ENCODE peak calls at places on chromosomes 7 and 10, in eight cellular contexts. U is HCT116, G is uterus, B is choroid plexus epithelial cell, S is A549, A is epithelial cell of proximal tubule, Z is MM.1S, M is foreskin fibroblast. C is an unnamed sample.

GRCh38 chr7:5362466-5362865 is 61.2 kb downstream of the TNRC18 start:
- DNase-seq in U (no peak), G (no peak), B (no peak), S (no peak), A (no peak), Z (no peak), M (no peak), C (no peak)

GRCh38 chr10:92697663-92698511 is 8.1 kb downstream of the HHEX start:
- DNase-seq in U (no peak), G (no peak), B (no peak), S (peak), A (no peak), Z (no peak), M (no peak), C (no peak)

GRCh38 chr7:33849961-33850559 is 55.3 kb upstream of the BMPER start:
- DNase-seq in U (no peak), G (no peak), B (no peak), S (no peak), A (no peak), Z (no peak), M (no peak), C (peak)

GRCh38 chr10:43610636-43611035 is 4.4 kb downstream of the ZNF485 start:
- DNase-seq in U (no peak), G (no peak), B (peak), S (no peak), A (no peak), Z (no peak), M (peak), C (no peak)

GRCh38 chr7:42932861-42933591 is 850 bp downstream of the MRPL32 start:
- DNase-seq in U (no peak), G (no peak), B (peak), S (no peak), A (no peak), Z (peak), M (peak), C (peak)

GRCh38 chr7:4739528-4739992 is 35.9 kb upstream of the AP5Z1 start:
- DNase-seq in U (no peak), G (peak), B (peak), S (peak), A (no peak), Z (peak), M (no peak), C (peak)

GRCh38 chr7:1815051-1815481 is 145.0 kb downstream of the ELFN1 start:
- DNase-seq in U (no peak), G (no peak), B (no peak), S (no peak), A (no peak), Z (no peak), M (no peak), C (no peak)

GRCh38 chr7:135745702-135746312 is 2.8 kb downstream of the FAM180A start:
- DNase-seq in U (peak), G (peak), B (peak), S (peak), A (no peak), Z (no peak), M (peak), C (peak)

GRCh38 chr7:144830024-144830785 is 5.6 kb downstream of the TPK1 start:
- DNase-seq in U (no peak), G (no peak), B (no peak), S (no peak), A (no peak), Z (no peak), M (no peak), C (peak)

GRCh38 chr10:130511801-130512200 is 375.6 kb downstream of the GLRX3 start:
- DNase-seq in U (no peak), G (no peak), B (no peak), S (no peak), A (no peak), Z (peak), M (no peak), C (no peak)

GRCh38 chr7:18663321-18663720 is 167.8 kb downstream of the HDAC9 start:
- DNase-seq in U (no peak), G (no peak), B (no peak), S (no peak), A (no peak), Z (no peak), M (no peak), C (no peak)

GRCh38 chr7:29573594-29573993 is 10.0 kb downstream of the PRR15 start:
- DNase-seq in U (no peak), G (no peak), B (no peak), S (no peak), A (no peak), Z (no peak), M (no peak), C (no peak)

GRCh38 chr7:149404830-149405229 is 56.0 kb downstream of the ZNF777 start:
- DNase-seq in U (no peak), G (no peak), B (no peak), S (no peak), A (no peak), Z (no peak), M (no peak), C (no peak)

GRCh38 chr10:36765777-36766176 is 359.6 kb upstream of the ANKRD30A start:
- DNase-seq in U (no peak), G (no peak), B (peak), S (no peak), A (no peak), Z (no peak), M (peak), C (peak)

GRCh38 chr10:86333813-86334514 is 32.6 kb downstream of the GRID1 start:
- DNase-seq in U (no peak), G (no peak), B (no peak), S (no peak), A (no peak), Z (no peak), M (no peak), C (no peak)

GRCh38 chr7:69814421-69814962 is 216.2 kb downstream of the AUTS2 start:
- DNase-seq in U (no peak), G (no peak), B (no peak), S (no peak), A (no peak), Z (no peak), M (peak), C (peak)

GRCh38 chr7:156735861-156736260 is 95.3 kb downstream of the RNF32 start:
- DNase-seq in U (no peak), G (no peak), B (no peak), S (no peak), A (no peak), Z (no peak), M (no peak), C (no peak)

GRCh38 chr10:58641095-58641531 is 128.4 kb downstream of the BICC1 start:
- DNase-seq in U (peak), G (no peak), B (peak), S (peak), A (peak), Z (no peak), M (peak), C (peak)

GRCh38 chr10:102869290-102870198 is at the start of gene AS3MT:
- DNase-seq in U (no peak), G (peak), B (no peak), S (peak), A (no peak), Z (no peak), M (peak), C (no peak)

GRCh38 chr7:22854158-22855048 is 31.8 kb upstream of the TOMM7 start:
- DNase-seq in U (peak), G (peak), B (peak), S (peak), A (no peak), Z (peak), M (peak), C (peak)

GRCh38 chr7:107501593-107501992 is 31.7 kb downstream of the GPR22 start:
- DNase-seq in U (peak), G (no peak), B (peak), S (peak), A (no peak), Z (peak), M (peak), C (peak)

GRCh38 chr7:36393826-36394225 is 4.2 kb downstream of the ANLN start:
- DNase-seq in U (no peak), G (no peak), B (no peak), S (no peak), A (no peak), Z (no peak), M (no peak), C (no peak)

GRCh38 chr10:129958118-129958685 is 5.9 kb downstream of the EBF3 start:
- DNase-seq in U (no peak), G (no peak), B (peak), S (no peak), A (no peak), Z (no peak), M (no peak), C (peak)

GRCh38 chr10:79148452-79149344 is 79.9 kb downstream of the ZMIZ1 start:
- DNase-seq in U (no peak), G (peak), B (no peak), S (peak), A (no peak), Z (no peak), M (peak), C (peak)

GRCh38 chr7:30142710-30143109 is 7.9 kb downstream of the MTURN start:
- DNase-seq in U (peak), G (peak), B (peak), S (peak), A (peak), Z (no peak), M (peak), C (peak)

GRCh38 chr10:35056686-35057085 is 33.5 kb downstream of the CUL2 start:
- DNase-seq in U (no peak), G (no peak), B (no peak), S (no peak), A (no peak), Z (no peak), M (no peak), C (no peak)

GRCh38 chr10:17671307-17671706 is 27.4 kb downstream of the STAM start:
- DNase-seq in U (no peak), G (no peak), B (peak), S (no peak), A (no peak), Z (no peak), M (peak), C (peak)

GRCh38 chr7:44080118-44080517 is 2.2 kb downstream of the POLM start:
- DNase-seq in U (no peak), G (no peak), B (no peak), S (no peak), A (no peak), Z (no peak), M (no peak), C (no peak)
- H3K4me3 ChIP-seq in U (no peak), G (no peak), B (no peak), S (no peak), A (no peak), Z (no peak), M (no peak), C (no peak)

DNA sequence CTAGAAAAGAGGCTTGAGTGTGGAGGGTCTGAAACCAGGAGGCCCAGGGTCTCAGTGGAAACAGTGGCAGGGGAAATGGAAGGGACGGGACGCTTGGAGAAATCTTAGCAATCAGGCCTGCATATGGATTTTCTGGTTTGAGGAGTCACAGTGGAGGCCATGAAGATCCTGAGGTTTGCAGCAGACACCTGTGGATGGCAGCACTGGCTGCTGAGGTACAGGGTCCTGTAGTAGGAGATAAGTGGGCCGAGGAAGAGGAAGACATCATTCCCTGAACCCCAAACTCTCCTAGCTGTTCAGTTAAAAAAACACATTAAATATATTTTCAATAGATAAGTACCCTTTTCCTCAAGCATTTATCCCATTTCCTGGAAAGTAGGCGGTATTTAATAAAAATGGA is 208.8 kb upstream of the IGFBP3 start:
- DNase-seq in U (no peak), G (no peak), B (no peak), S (no peak), A (no peak), Z (no peak), M (no peak), C (no peak)
- TF ChIP-seq CTCF in U (peak), G (no peak), B (no peak), S (peak), A (no peak), Z (no peak), M (no peak), C (no peak)

GRCh38 chr7:25850730-25851129 is 301.3 kb upstream of the NFE2L3 start:
- DNase-seq in U (no peak), G (no peak), B (peak), S (no peak), A (no peak), Z (no peak), M (no peak), C (no peak)

GRCh38 chr7:25852249-25852994 is 299.6 kb upstream of the NFE2L3 start:
- DNase-seq in U (no peak), G (peak), B (peak), S (no peak), A (no peak), Z (peak), M (peak), C (no peak)

GRCh38 chr7:25852995-25853713 is 298.8 kb upstream of the NFE2L3 start:
- DNase-seq in U (no peak), G (no peak), B (peak), S (no peak), A (no peak), Z (no peak), M (no peak), C (no peak)

GRCh38 chr7:25849361-25850184 is 302.4 kb upstream of the NFE2L3 start:
- DNase-seq in U (no peak), G (peak), B (peak), S (peak), A (peak), Z (no peak), M (peak), C (peak)

GRCh38 chr7:25851332-25852248 is 300.4 kb upstream of the NFE2L3 start:
- DNase-seq in U (no peak), G (peak), B (peak), S (peak), A (peak), Z (peak), M (peak), C (peak)
- H3K4me3 ChIP-seq in U (no peak), G (no peak), B (no peak), S (peak), A (peak), Z (peak), M (no peak), C (no peak)

DNA sequence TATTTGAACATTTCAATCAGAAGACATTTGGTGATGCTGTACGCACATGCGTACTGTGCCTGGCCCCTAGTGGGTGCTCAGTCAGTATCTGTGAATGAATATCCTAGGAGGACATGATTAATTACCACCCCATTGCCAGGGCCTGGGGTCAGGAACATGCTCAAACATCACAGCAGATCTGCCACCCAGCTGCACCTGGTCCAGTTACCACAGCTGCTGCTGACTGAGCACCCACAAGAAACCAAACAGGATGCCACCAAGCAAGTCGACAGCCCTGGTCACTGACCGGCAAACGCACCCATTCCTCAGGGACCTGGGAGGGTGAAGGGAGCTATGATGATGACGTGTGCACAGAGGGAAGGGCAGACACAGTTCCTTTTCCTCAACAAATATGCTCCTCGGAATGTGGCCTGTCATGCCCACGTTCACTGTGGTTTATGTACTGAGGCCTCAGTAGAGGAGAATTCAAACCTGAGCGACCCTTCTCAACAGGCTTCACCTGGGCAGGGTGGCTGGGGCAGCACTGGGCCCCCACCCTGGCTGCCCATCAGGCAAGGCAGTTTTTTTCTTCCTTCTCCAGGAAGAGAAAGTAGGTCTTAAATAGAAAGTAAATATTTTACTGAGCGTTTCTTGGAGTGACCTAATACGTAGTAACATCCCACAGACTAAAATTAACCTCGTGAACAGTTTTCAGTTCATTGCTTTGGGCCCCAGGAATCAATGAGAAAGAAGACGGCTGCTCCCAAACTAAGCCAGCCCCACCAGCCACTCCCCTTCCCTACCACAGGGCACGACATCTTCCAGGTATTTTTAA is 13.4 kb downstream of the CTBP2 start:
- DNase-seq in U (no peak), G (no peak), B (peak), S (peak), A (no peak), Z (peak), M (peak), C (peak)
- TF ChIP-seq CTCF in U (no peak), G (no peak), B (no peak), S (no peak), A (no peak), Z (no peak), M (no peak), C (no peak)

GRCh38 chr7:91474074-91474473 is 209.8 kb downstream of the FZD1 start:
- DNase-seq in U (no peak), G (no peak), B (no peak), S (no peak), A (no peak), Z (no peak), M (no peak), C (no peak)

GRCh38 chr7:91473619-91474018 is 209.4 kb downstream of the FZD1 start:
- DNase-seq in U (no peak), G (no peak), B (no peak), S (no peak), A (no peak), Z (no peak), M (no peak), C (no peak)

GRCh38 chr7:91463330-91463729 is 199.1 kb downstream of the FZD1 start:
- DNase-seq in U (no peak), G (no peak), B (no peak), S (no peak), A (no peak), Z (no peak), M (no peak), C (no peak)

GRCh38 chr7:91465595-91466061 is 201.4 kb downstream of the FZD1 start:
- DNase-seq in U (no peak), G (no peak), B (peak), S (no peak), A (no peak), Z (no peak), M (peak), C (peak)

DNA sequence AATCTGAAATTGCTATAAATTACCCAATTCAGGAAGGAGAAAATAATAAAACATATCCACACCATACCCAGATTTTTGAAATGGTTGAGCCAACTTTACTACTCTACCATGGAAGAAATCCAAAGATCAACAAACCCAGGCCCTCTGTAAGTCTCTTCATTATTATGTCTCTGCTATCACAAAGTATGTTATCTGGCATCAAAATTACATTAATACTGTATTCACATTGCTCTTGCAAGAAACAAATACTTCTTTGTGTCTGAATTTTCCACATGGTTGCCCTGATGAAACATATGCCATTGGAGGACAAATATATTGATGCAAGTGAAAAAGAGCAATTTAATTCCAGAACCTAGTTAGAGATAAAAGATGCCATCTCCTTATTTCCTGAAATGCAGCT is 204.0 kb downstream of the FZD1 start:
- DNase-seq in U (no peak), G (no peak), B (no peak), S (no peak), A (no peak), Z (no peak), M (no peak), C (no peak)
- H3K4me3 ChIP-seq in U (no peak), G (no peak), B (no peak), S (no peak), A (no peak), Z (no peak), M (no peak), C (no peak)

GRCh38 chr7:27663989-27664331 is 1.3 kb upstream of the HIBADH start:
- DNase-seq in U (no peak), G (no peak), B (no peak), S (no peak), A (no peak), Z (no peak), M (no peak), C (no peak)

GRCh38 chr7:27656724-27657123 is 6.0 kb downstream of the HIBADH start:
- DNase-seq in U (no peak), G (no peak), B (no peak), S (no peak), A (no peak), Z (no peak), M (no peak), C (no peak)

GRCh38 chr7:27661776-27662489 is 750 bp downstream of the HIBADH start:
- DNase-seq in U (no peak), G (peak), B (peak), S (peak), A (no peak), Z (peak), M (peak), C (peak)

DNA sequence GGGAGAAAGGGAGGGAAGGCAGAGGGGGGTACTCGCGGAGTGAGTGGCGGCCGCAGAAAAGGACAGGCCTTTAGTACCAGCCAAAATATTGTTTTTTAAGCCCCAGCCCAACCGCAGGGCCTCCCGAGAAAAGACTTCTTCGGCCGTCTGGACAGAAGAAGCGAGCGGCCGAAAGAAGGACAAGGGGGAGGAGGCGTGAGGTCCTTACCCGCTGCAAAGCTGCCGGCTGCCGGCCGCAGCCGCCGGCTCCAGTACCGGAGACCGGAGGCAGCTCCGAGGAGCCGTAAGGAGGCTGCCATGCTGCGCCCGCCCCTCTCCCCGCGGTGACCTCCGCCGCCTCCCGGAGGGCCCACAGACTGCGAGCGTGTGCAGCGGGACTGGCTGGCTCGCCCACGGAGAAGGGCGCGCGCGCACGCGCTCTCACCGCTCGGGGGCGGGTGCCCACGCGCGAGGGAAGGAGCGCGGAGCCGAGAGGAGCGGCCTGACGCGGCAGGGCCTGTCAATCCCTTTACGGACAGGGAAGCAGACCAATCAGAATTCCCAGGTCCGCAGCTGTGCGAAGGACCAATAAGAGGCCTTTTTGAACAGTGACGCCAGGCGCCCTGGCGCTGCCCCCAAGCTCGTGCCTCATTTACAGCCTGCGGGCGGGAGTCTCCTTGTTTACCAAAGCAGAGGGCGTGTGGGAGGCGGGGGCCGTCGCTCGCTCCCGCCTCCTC is at the start of gene HIBADH:
- DNase-seq in U (peak), G (peak), B (peak), S (peak), A (peak), Z (peak), M (peak), C (peak)
- TF ChIP-seq CTCF in U (no peak), G (peak), B (no peak), S (no peak), A (peak), Z (no peak), M (no peak), C (no peak)

GRCh38 chr10:96333091-96333490 is 25.7 kb downstream of the OPALIN start:
- DNase-seq in U (no peak), G (no peak), B (no peak), S (no peak), A (no peak), Z (no peak), M (no peak), C (no peak)

GRCh38 chr10:96322275-96322674 is 18.0 kb downstream of the DNTT start:
- DNase-seq in U (no peak), G (no peak), B (no peak), S (no peak), A (no peak), Z (no peak), M (no peak), C (no peak)

GRCh38 chr10:96325719-96326373 is 21.6 kb downstream of the DNTT start:
- DNase-seq in U (no peak), G (no peak), B (no peak), S (no peak), A (no peak), Z (no peak), M (no peak), C (no peak)

GRCh38 chr10:96324447-96324846 is 20.2 kb downstream of the DNTT start:
- DNase-seq in U (no peak), G (no peak), B (no peak), S (no peak), A (no peak), Z (no peak), M (no peak), C (no peak)

GRCh38 chr10:96327462-96327861 is 23.2 kb downstream of the DNTT start:
- DNase-seq in U (no peak), G (no peak), B (no peak), S (no peak), A (no peak), Z (no peak), M (no peak), C (no peak)
- H3K4me3 ChIP-seq in U (no peak), G (no peak), B (no peak), S (no peak), A (no peak), Z (no peak), M (no peak), C (no peak)

C was measured in fibroblast of the aortic adventitia.